ENCODE peak calls at places on chromosomes 1 and 21, in four cellular contexts. P is K562, A is HepG2, S is GM12878. G is an unnamed sample.

GRCh38 chr1:89068291-89068690 is 3.3 kb upstream of the GBP1 start:
- DNase-seq in S (no peak), A (no peak), P (no peak), G (no peak)

GRCh38 chr21:39561128-39561527 is 51.6 kb upstream of the B3GALT5 start:
- DNase-seq in A (no peak), P (no peak), S (no peak), G (no peak)

GRCh38 chr1:201251851-201252430 is 31.4 kb upstream of the PKP1 start:
- DNase-seq in S (no peak), P (no peak), A (no peak), G (no peak)

GRCh38 chr1:234844479-234845031 is 234.6 kb upstream of the IRF2BP2 start:
- DNase-seq in P (no peak), S (no peak), A (no peak), G (no peak)

GRCh38 chr21:43295016-43295958 is 126.5 kb downstream of the CRYAA start:
- DNase-seq in S (no peak), A (no peak), P (no peak), G (no peak)

GRCh38 chr1:219123041-219123440 is 50.6 kb upstream of the LYPLAL1 start:
- DNase-seq in P (no peak), A (no peak), S (no peak), G (no peak)

GRCh38 chr1:72830606-72831390 is 548.5 kb upstream of the NEGR1 start:
- DNase-seq in P (no peak), A (no peak), S (no peak), G (no peak)

GRCh38 chr1:67019600-67020136 is 34.3 kb downstream of the SLC35D1 start:
- DNase-seq in S (no peak), P (no peak), A (no peak), G (no peak)

GRCh38 chr1:214438059-214438458 is 113.3 kb downstream of the PTPN14 start:
- DNase-seq in S (no peak), A (no peak), P (peak; percentile 10), G (no peak)

GRCh38 chr1:33918368-33918767 is 54.5 kb downstream of the HMGB4 start:
- DNase-seq in A (no peak), P (peak; percentile 15), S (no peak), G (no peak)

GRCh38 chr1:69648486-69648885 is 80.8 kb downstream of the LRRC7 start:
- DNase-seq in A (no peak), P (no peak), S (no peak), G (no peak)

GRCh38 chr1:33902486-33903209 is 38.8 kb downstream of the HMGB4 start:
- DNase-seq in P (peak; percentile 38), S (peak; percentile 63), A (no peak), G (no peak)

GRCh38 chr21:45570826-45571601 is 28.8 kb upstream of the SLC19A1 start:
- DNase-seq in S (no peak), P (no peak), A (no peak), G (no peak)

GRCh38 chr1:160548183-160548582 is 25.1 kb upstream of the SLAMF6 start:
- DNase-seq in P (no peak), A (no peak), S (peak; percentile 97), G (no peak)

GRCh38 chr21:42111811-42112210 is 40.7 kb downstream of the UMODL1 start:
- DNase-seq in P (no peak), A (no peak), S (no peak), G (no peak)

GRCh38 chr1:156444407-156445001 is 56.1 kb downstream of the MEF2D start:
- DNase-seq in A (peak; percentile 52), P (peak; percentile 73), S (no peak), G (peak; percentile 66)

GRCh38 chr1:226882631-226883409 is 12.4 kb downstream of the PSEN2 start:
- DNase-seq in A (no peak), S (peak; percentile 86), P (no peak), G (no peak)

GRCh38 chr21:27244356-27244755 is 277.5 kb upstream of the ADAMTS5 start:
- DNase-seq in S (no peak), A (no peak), P (no peak), G (no peak)

GRCh38 chr1:207744000-207744534 is 7.8 kb upstream of the CD46 start:
- DNase-seq in A (no peak), P (peak; percentile 68), S (no peak), G (no peak)

GRCh38 chr1:8213676-8214075 is 104.2 kb upstream of the SLC45A1 start:
- DNase-seq in P (no peak), A (no peak), S (no peak), G (no peak)

GRCh38 chr21:31781737-31782136 is 49.8 kb upstream of the SCAF4 start:
- DNase-seq in S (no peak), P (peak; percentile 43), A (no peak), G (peak; percentile 62)

GRCh38 chr1:236011641-236012040 is 53.2 kb downstream of the NID1 start:
- DNase-seq in P (no peak), A (no peak), S (no peak), G (no peak)
- TF ChIP-seq FOXK2 in P (no peak), A (no peak), S (no peak), G (no peak)

GRCh38 chr1:155170101-155170785 is 2.9 kb downstream of the KRTCAP2 start:
- DNase-seq in P (no peak), S (no peak), A (no peak), G (no peak)
- TF ChIP-seq FOXK2 in P (no peak), S (no peak), A (no peak), G (no peak)

GRCh38 chr1:4061521-4062031 is 161.5 kb upstream of the C1orf174 start:
- DNase-seq in P (no peak), A (no peak), S (no peak), G (no peak)
- TF ChIP-seq FOXK2 in P (no peak), A (no peak), S (no peak), G (no peak)

GRCh38 chr1:209884249-209884648 is 53.8 kb upstream of the SYT14 start:
- DNase-seq in S (no peak), P (no peak), A (no peak), G (no peak)
- TF ChIP-seq FOXK2 in S (no peak), P (no peak), A (no peak), G (no peak)

GRCh38 chr1:41870076-41870562 is 48.6 kb downstream of the HIVEP3 start:
- DNase-seq in S (no peak), A (no peak), P (no peak), G (no peak)
- TF ChIP-seq FOXK2 in S (no peak), A (no peak), P (no peak), G (no peak)

GRCh38 chr1:190837888-190838287 is 360.2 kb upstream of the BRINP3 start:
- DNase-seq in A (no peak), P (peak; percentile 45), S (no peak), G (no peak)

DNA sequence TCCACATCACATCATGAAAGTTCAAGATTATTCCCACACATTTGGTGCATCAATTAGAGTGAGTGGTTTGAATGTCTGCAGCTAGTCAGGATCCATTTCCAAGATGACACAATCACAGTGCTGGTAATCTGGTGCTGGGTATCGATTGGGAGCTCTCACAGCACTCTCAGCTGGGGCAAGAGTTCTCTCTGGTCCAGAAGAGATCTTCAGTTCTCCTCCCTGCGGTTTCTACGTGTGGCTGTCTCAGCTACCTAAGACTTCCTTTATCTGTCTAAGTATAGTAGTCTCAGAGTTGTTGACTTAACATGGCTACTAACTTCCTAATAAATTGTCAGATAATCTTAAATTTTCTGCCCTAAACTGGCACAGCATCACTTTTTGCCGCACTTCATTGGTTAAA is 358.0 kb upstream of the BRINP3 start:
- DNase-seq in P (no peak), S (no peak), A (no peak), G (no peak)
- TF ChIP-seq FOXK2 in P (no peak), S (no peak), A (no peak), G (no peak)

GRCh38 chr1:47181955-47182680 is 7.7 kb downstream of the PDZK1IP1 start:
- DNase-seq in P (peak; percentile 90), S (no peak), A (no peak), G (no peak)

GRCh38 chr1:47184771-47185677 is 4.8 kb downstream of the PDZK1IP1 start:
- DNase-seq in S (no peak), A (no peak), P (no peak), G (no peak)

GRCh38 chr1:47182681-47183235 is 7.1 kb downstream of the PDZK1IP1 start:
- DNase-seq in A (no peak), S (no peak), P (no peak), G (no peak)

GRCh38 chr1:47183308-47184089 is 6.3 kb downstream of the PDZK1IP1 start:
- DNase-seq in A (no peak), S (no peak), P (no peak), G (no peak)

GRCh38 chr1:47184090-47184735 is 5.6 kb downstream of the PDZK1IP1 start:
- DNase-seq in A (no peak), S (no peak), P (no peak), G (no peak)
- TF ChIP-seq FOXK2 in A (no peak), S (no peak), P (no peak), G (no peak)

DNA sequence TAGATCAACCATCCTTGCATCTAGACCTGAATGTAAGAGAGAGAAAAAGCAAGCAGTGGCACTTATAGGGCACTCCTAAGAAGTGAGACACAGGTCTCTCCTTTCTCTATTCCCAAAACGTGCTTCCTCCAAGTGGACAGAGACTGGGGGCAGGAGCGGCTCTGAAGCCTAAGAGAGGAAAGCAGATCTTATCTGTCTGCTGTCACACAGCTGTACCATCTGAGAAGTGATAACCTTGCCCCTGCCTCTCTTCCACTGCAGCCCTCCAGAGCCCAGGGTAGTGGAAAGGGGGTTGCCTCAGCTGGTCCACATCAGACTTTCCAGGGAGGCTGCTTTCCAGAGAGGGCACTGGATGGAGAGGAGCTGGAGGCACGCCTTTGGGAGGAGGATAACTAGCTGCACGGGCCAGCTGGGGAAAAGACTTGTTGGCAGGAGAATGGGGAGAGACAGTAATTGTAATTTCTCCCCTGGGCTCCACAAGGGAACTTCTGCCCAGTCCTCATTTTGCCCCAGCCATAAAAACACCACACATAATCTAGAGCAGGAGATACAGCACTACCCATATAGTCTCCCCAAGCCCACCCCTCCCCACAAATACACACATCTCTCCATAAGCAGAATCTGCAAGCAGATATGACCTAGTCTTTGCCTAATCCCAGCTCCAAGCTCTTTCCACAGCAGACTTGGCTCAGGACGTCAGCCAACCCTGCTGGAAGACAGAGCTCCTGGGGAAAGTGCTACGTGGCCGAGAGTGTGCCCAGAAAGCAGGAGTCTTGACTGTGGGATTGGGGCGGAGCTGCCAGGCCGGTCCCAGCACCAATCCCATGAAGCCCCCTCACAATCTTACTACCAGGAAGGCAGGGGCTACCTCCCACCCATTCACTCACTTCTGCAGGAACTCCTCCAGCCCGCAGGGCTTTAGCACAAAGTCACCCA is 31.2 kb downstream of the PIK3C2B start:
- DNase-seq in A (no peak), P (no peak), S (no peak), G (no peak)
- TF ChIP-seq FOXK2 in A (no peak), P (no peak), S (no peak), G (no peak)